ENCODE peak calls at places on chromosomes 16 and 17, in six cellular contexts. One of them, this sample, is unnamed.

GRCh38 chr17:64773836-64774761 is 112.0 kb upstream of the SMURF2 start:
- DNase-seq in stimulated activated CD4-positive, alpha-beta T cell treated with anti-CD3 and anti-CD28 coated beads, Interleukin-1b, Interleukin-23, amount 100 ng/mL, for 24 hours: no peak
- DNase-seq in fibroblast of lung: peak
- DNase-seq in sciatic nerve: no peak
- DNase-seq in cerebellar nuclear complex: no peak
- DNase-seq in stomach: peak
- DNase-seq in this sample: peak

GRCh38 chr17:32882734-32883133 is 5.8 kb upstream of the MYO1D start:
- DNase-seq in stimulated activated CD4-positive, alpha-beta T cell treated with anti-CD3 and anti-CD28 coated beads, Interleukin-1b, Interleukin-23, amount 100 ng/mL, for 24 hours: peak
- DNase-seq in fibroblast of lung: no peak
- DNase-seq in sciatic nerve: no peak
- DNase-seq in cerebellar nuclear complex: no peak
- DNase-seq in stomach: no peak
- DNase-seq in this sample: no peak

GRCh38 chr16:57865746-57866528 is 63.6 kb upstream of the KIFC3 start:
- DNase-seq in stimulated activated CD4-positive, alpha-beta T cell treated with anti-CD3 and anti-CD28 coated beads, Interleukin-1b, Interleukin-23, amount 100 ng/mL, for 24 hours: no peak
- DNase-seq in fibroblast of lung: no peak
- DNase-seq in sciatic nerve: no peak
- DNase-seq in cerebellar nuclear complex: no peak
- DNase-seq in stomach: no peak
- DNase-seq in this sample: no peak

GRCh38 chr16:52613508-52613907 is 66.6 kb upstream of the TOX3 start:
- DNase-seq in stimulated activated CD4-positive, alpha-beta T cell treated with anti-CD3 and anti-CD28 coated beads, Interleukin-1b, Interleukin-23, amount 100 ng/mL, for 24 hours: no peak
- DNase-seq in fibroblast of lung: no peak
- DNase-seq in sciatic nerve: no peak
- DNase-seq in cerebellar nuclear complex: no peak
- DNase-seq in stomach: no peak
- DNase-seq in this sample: no peak

GRCh38 chr17:1762906-1763829 is 1.3 kb downstream of the SERPINF1 start:
- DNase-seq in stimulated activated CD4-positive, alpha-beta T cell treated with anti-CD3 and anti-CD28 coated beads, Interleukin-1b, Interleukin-23, amount 100 ng/mL, for 24 hours: no peak
- DNase-seq in fibroblast of lung: peak
- DNase-seq in sciatic nerve: peak
- DNase-seq in cerebellar nuclear complex: no peak
- DNase-seq in stomach: no peak
- DNase-seq in this sample: no peak

GRCh38 chr16:48124266-48124665 is 31.5 kb downstream of the ABCC12 start:
- DNase-seq in stimulated activated CD4-positive, alpha-beta T cell treated with anti-CD3 and anti-CD28 coated beads, Interleukin-1b, Interleukin-23, amount 100 ng/mL, for 24 hours: no peak
- DNase-seq in fibroblast of lung: no peak
- DNase-seq in sciatic nerve: no peak
- DNase-seq in cerebellar nuclear complex: no peak
- DNase-seq in stomach: no peak
- DNase-seq in this sample: no peak

GRCh38 chr17:78595135-78595810 is 18.1 kb upstream of the DNAH17 start:
- DNase-seq in stimulated activated CD4-positive, alpha-beta T cell treated with anti-CD3 and anti-CD28 coated beads, Interleukin-1b, Interleukin-23, amount 100 ng/mL, for 24 hours: no peak
- DNase-seq in fibroblast of lung: no peak
- DNase-seq in sciatic nerve: no peak
- DNase-seq in cerebellar nuclear complex: no peak
- DNase-seq in stomach: no peak
- DNase-seq in this sample: no peak

GRCh38 chr17:83037084-83037950 is 42.1 kb upstream of the METRNL start:
- DNase-seq in stimulated activated CD4-positive, alpha-beta T cell treated with anti-CD3 and anti-CD28 coated beads, Interleukin-1b, Interleukin-23, amount 100 ng/mL, for 24 hours: no peak
- DNase-seq in fibroblast of lung: no peak
- DNase-seq in sciatic nerve: peak
- DNase-seq in cerebellar nuclear complex: no peak
- DNase-seq in stomach: no peak
- DNase-seq in this sample: no peak

This sample was measured in nephron progenitor cell.